ENCODE peak calls at places on chromosomes 5 and 9, in six cellular contexts. E, H, T, O, A and D are unnamed samples.
A peak's percentile ranks its signal among the peaks of the same experiment; 100 is the strongest.

GRCh38 chr9:33447404-33448158 is at the start of gene AQP3:
- DNase-seq in H (peak; percentile 80), E (no peak), T (peak; percentile 85), A (peak; percentile 78), O (peak; percentile 74), D (peak; percentile 79)

GRCh38 chr9:135344915-135345500 is 134.6 kb upstream of the PPP1R26 start:
- DNase-seq in T (no peak), E (no peak), A (no peak), O (no peak), H (no peak), D (no peak)

GRCh38 chr9:469672-470040 is 255.0 kb downstream of the DOCK8 start:
- DNase-seq in A (peak; percentile 54), T (no peak), H (peak; percentile 54), E (no peak), O (peak; percentile 29), D (no peak)

GRCh38 chr9:95073042-95073607 is 244.4 kb downstream of the FANCC start:
- DNase-seq in T (no peak), O (no peak), E (no peak), A (peak; percentile 52), H (no peak), D (no peak)

GRCh38 chr9:99226054-99226453 is 4.0 kb downstream of the SEC61B start:
- DNase-seq in A (no peak), H (no peak), O (no peak), T (no peak), E (no peak), D (no peak)

GRCh38 chr5:87074934-87075541 is 192.6 kb upstream of the RASA1 start:
- DNase-seq in E (no peak), H (peak; percentile 56), A (no peak), O (no peak), T (no peak), D (no peak)

GRCh38 chr5:133358271-133358670 is 254.1 kb downstream of the FSTL4 start:
- DNase-seq in O (no peak), H (no peak), A (no peak), T (no peak), E (no peak), D (no peak)

GRCh38 chr5:89128097-89128496 is 245.1 kb upstream of the MEF2C start:
- DNase-seq in H (no peak), T (no peak), O (no peak), A (no peak), E (no peak), D (no peak)

GRCh38 chr9:135503371-135504261 is 3.1 kb downstream of the MRPS2 start:
- DNase-seq in T (peak; percentile 59), O (peak; percentile 10), A (no peak), E (no peak), H (peak; percentile 36), D (no peak)

GRCh38 chr5:66945389-66946349 is 250.9 kb downstream of the CD180 start:
- DNase-seq in O (no peak), T (no peak), E (no peak), A (no peak), H (no peak), D (no peak)

GRCh38 chr9:108052431-108053080 is 563.0 kb upstream of the KLF4 start:
- DNase-seq in A (no peak), H (no peak), E (no peak), T (no peak), O (no peak), D (no peak)

GRCh38 chr5:10338996-10339903 is 14.2 kb upstream of the MARCHF6 start:
- DNase-seq in O (no peak), E (peak; percentile 38), T (no peak), H (no peak), A (no peak), D (no peak)

GRCh38 chr5:103362211-103362610 is 103.6 kb downstream of the MACIR start:
- DNase-seq in T (no peak), O (no peak), E (no peak), H (no peak), A (no peak), D (no peak)

GRCh38 chr5:170805666-170806065 is 22.1 kb downstream of the GABRP start:
- DNase-seq in O (no peak), H (no peak), E (no peak), T (no peak), A (no peak), D (no peak)

GRCh38 chr9:115263731-115264130 is 145.8 kb upstream of the TNC start:
- DNase-seq in O (no peak), T (no peak), H (no peak), A (no peak), E (no peak), D (no peak)

GRCh38 chr5:73786043-73786831 is 160.2 kb downstream of the ARHGEF28 start:
- DNase-seq in O (no peak), E (no peak), T (no peak), H (no peak), A (no peak), D (no peak)

GRCh38 chr5:68430282-68430681 is 214.7 kb downstream of the PIK3R1 start:
- DNase-seq in H (no peak), O (no peak), T (no peak), E (no peak), A (no peak), D (no peak)

GRCh38 chr5:113123563-113123962 is 147.0 kb downstream of the DCP2 start:
- DNase-seq in A (no peak), H (no peak), O (no peak), T (no peak), E (no peak), D (no peak)

GRCh38 chr9:87613265-87614111 is 112.4 kb upstream of the CTSL start:
- DNase-seq in O (no peak), E (no peak), A (peak; percentile 21), T (no peak), H (no peak), D (no peak)

GRCh38 chr5:138466058-138466899 is 1.0 kb downstream of the EGR1 start:
- DNase-seq in O (no peak), A (peak; percentile 73), E (peak; percentile 28), T (no peak), H (no peak), D (no peak)

GRCh38 chr5:116315531-116315930 is 230.7 kb downstream of the COMMD10 start:
- DNase-seq in O (no peak), A (no peak), T (no peak), E (no peak), H (no peak), D (no peak)

GRCh38 chr5:96794757-96795156 is 13.0 kb downstream of the ERAP1 start:
- DNase-seq in O (no peak), E (no peak), T (no peak), A (no peak), H (peak; percentile 74), D (no peak)

GRCh38 chr5:145283101-145283500 is 552.0 kb downstream of the PRELID2 start:
- DNase-seq in O (no peak), E (no peak), H (no peak), A (no peak), T (no peak), D (no peak)

GRCh38 chr9:127664678-127665507 is 41.9 kb upstream of the CFAP157 start:
- DNase-seq in H (no peak), E (peak; percentile 64), T (no peak), O (no peak), A (peak; percentile 68), D (no peak)

GRCh38 chr5:14595189-14595588 is 13.6 kb downstream of the OTULINL start:
- DNase-seq in H (peak; percentile 54), A (peak; percentile 77), T (no peak), O (no peak), E (no peak), D (no peak)

GRCh38 chr9:101097210-101097609 is 68.7 kb downstream of the PLPPR1 start:
- DNase-seq in A (no peak), T (no peak), H (no peak), O (no peak), E (no peak), D (no peak)

GRCh38 chr9:101094686-101095085 is 66.2 kb downstream of the PLPPR1 start:
- DNase-seq in E (no peak), T (no peak), O (no peak), H (no peak), A (no peak), D (no peak)

GRCh38 chr9:101098392-101098791 is 69.9 kb downstream of the PLPPR1 start:
- DNase-seq in T (no peak), E (no peak), H (no peak), A (no peak), O (no peak), D (no peak)

GRCh38 chr9:101093620-101094019 is 65.1 kb downstream of the PLPPR1 start:
- DNase-seq in T (no peak), A (no peak), H (no peak), O (no peak), E (peak; percentile 5), D (no peak)

GRCh38 chr9:101092922-101093321 is 64.4 kb downstream of the PLPPR1 start:
- DNase-seq in A (no peak), H (no peak), O (no peak), T (no peak), E (no peak), D (no peak)
- H3K27ac ChIP-seq in A (no peak overlapping the region), H (no peak overlapping the region), O (no peak overlapping the region), T (no peak overlapping the region), E (no peak overlapping the region), D (no peak overlapping the region)

GRCh38 chr9:129523953-129524847 is 96.7 kb downstream of the C9orf50 start:
- DNase-seq in T (no peak), H (no peak), O (no peak), A (no peak), E (no peak), D (no peak)

GRCh38 chr9:129524848-129525345 is 96.0 kb downstream of the C9orf50 start:
- DNase-seq in H (no peak), E (no peak), O (no peak), A (no peak), T (no peak), D (no peak)

GRCh38 chr9:129520981-129521380 is 99.9 kb downstream of the C9orf50 start:
- DNase-seq in O (no peak), E (no peak), A (no peak), T (no peak), H (no peak), D (no peak)

GRCh38 chr9:129520082-129520481 is 100.8 kb downstream of the C9orf50 start:
- DNase-seq in O (no peak), H (no peak), T (no peak), A (no peak), E (no peak), D (no peak)

GRCh38 chr9:129522351-129522750 is 98.5 kb downstream of the C9orf50 start:
- DNase-seq in T (no peak), A (no peak), O (no peak), E (no peak), H (no peak), D (no peak)
- H3K27ac ChIP-seq in T (no peak overlapping the region), A (no peak overlapping the region), O (no peak overlapping the region), E (no peak overlapping the region), H (no peak overlapping the region), D (no peak overlapping the region)

GRCh38 chr5:177508837-177509236 is 789 bp downstream of the DOK3 start:
- DNase-seq in O (no peak), T (no peak), A (no peak), E (no peak), H (no peak), D (no peak)
- H3K27ac ChIP-seq in O (peak overlapping the region; percentile 35), T (no peak overlapping the region), A (peak overlapping the region; percentile 51), E (no peak overlapping the region), H (peak overlapping the region; percentile 57), D (no peak overlapping the region)

DNA sequence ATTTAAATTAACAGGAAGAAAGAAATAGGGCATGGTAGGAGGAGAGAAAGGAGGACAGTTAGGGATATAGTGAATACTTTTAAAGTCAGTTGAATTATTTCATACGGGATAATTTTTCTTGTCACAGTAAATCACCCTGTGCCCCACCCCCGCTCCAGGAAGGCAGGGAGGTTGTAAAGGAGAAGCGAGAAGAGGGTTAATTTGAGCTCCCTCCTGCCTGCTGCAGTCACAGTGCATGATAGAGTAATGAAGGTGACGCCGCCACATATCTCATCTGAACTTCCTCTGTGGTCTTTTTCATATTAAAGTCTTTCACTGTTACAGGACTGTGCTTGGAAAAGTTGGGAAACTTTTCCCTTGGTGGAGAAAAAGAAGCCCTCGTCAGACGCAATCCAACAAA is 896 bp upstream of the PCSK5 start:
- DNase-seq in A (no peak), E (no peak), T (peak; percentile 65), O (no peak), H (no peak), D (no peak)
- H3K27ac ChIP-seq in A (peak overlapping the region; percentile 77), E (peak overlapping the region; percentile 55), T (peak overlapping the region; percentile 80), O (peak overlapping the region; percentile 84), H (no peak overlapping the region), D (peak overlapping the region; percentile 3)